ENCODE peak calls at places on chromosomes 16 and 17, in four cellular contexts. One of them, this sample, is unnamed.

GRCh38 chr16:86061318-86061695 is 162.3 kb downstream of the IRF8 start:
- DNase-seq in pancreas: peak
- DNase-seq in GM23248: no peak
- DNase-seq in keratinocyte: no peak
- DNase-seq in this sample: no peak

GRCh38 chr17:64024215-64024654 is 3.8 kb upstream of the ICAM2 start:
- DNase-seq in pancreas: no peak
- DNase-seq in GM23248: no peak
- DNase-seq in keratinocyte: no peak
- DNase-seq in this sample: no peak

GRCh38 chr16:67673712-67674580 is 7.3 kb downstream of the C16orf86 start:
- DNase-seq in pancreas: peak
- DNase-seq in GM23248: no peak
- DNase-seq in keratinocyte: no peak
- DNase-seq in this sample: no peak

GRCh38 chr17:64354824-64355535 is 35.7 kb downstream of the PECAM1 start:
- DNase-seq in pancreas: no peak
- DNase-seq in GM23248: peak
- DNase-seq in keratinocyte: no peak
- DNase-seq in this sample: no peak

GRCh38 chr16:11431915-11432465 is 86.7 kb downstream of the RMI2 start:
- DNase-seq in pancreas: no peak
- DNase-seq in GM23248: peak
- DNase-seq in keratinocyte: no peak
- DNase-seq in this sample: no peak

GRCh38 chr17:33509331-33509730 is 216.2 kb upstream of the ASIC2 start:
- DNase-seq in pancreas: no peak
- DNase-seq in GM23248: no peak
- DNase-seq in keratinocyte: no peak
- DNase-seq in this sample: no peak

GRCh38 chr17:69284646-69285045 is 42.3 kb downstream of the ABCA5 start:
- DNase-seq in pancreas: no peak
- DNase-seq in GM23248: no peak
- DNase-seq in keratinocyte: no peak
- DNase-seq in this sample: no peak

GRCh38 chr16:66369055-66369592 is 2.6 kb downstream of the CDH5 start:
- DNase-seq in pancreas: no peak
- DNase-seq in GM23248: peak
- DNase-seq in keratinocyte: no peak
- DNase-seq in this sample: no peak

GRCh38 chr16:1823821-1824220 is 2.8 kb downstream of the HAGH start:
- DNase-seq in pancreas: no peak
- DNase-seq in GM23248: no peak
- DNase-seq in keratinocyte: no peak
- DNase-seq in this sample: no peak

GRCh38 chr17:16121915-16122314 is 93.4 kb downstream of the NCOR1 start:
- DNase-seq in pancreas: no peak
- DNase-seq in GM23248: no peak
- DNase-seq in keratinocyte: no peak
- DNase-seq in this sample: peak
- H3K27ac ChIP-seq in pancreas: no peak
- H3K27ac ChIP-seq in GM23248: no peak
- H3K27ac ChIP-seq in keratinocyte: peak
- H3K27ac ChIP-seq in this sample: peak

GRCh38 chr16:57639172-57639571 is 10.7 kb downstream of the ADGRG1 start:
- DNase-seq in pancreas: peak
- DNase-seq in GM23248: no peak
- DNase-seq in keratinocyte: no peak
- DNase-seq in this sample: no peak
- H3K27ac ChIP-seq in pancreas: peak
- H3K27ac ChIP-seq in GM23248: no peak
- H3K27ac ChIP-seq in keratinocyte: no peak
- H3K27ac ChIP-seq in this sample: no peak

GRCh38 chr17:37694734-37695133 is 50.1 kb downstream of the HNF1B start:
- DNase-seq in pancreas: no peak
- DNase-seq in GM23248: no peak
- DNase-seq in keratinocyte: no peak
- DNase-seq in this sample: no peak
- H3K27ac ChIP-seq in pancreas: no peak
- H3K27ac ChIP-seq in GM23248: no peak
- H3K27ac ChIP-seq in keratinocyte: no peak
- H3K27ac ChIP-seq in this sample: no peak

DNA sequence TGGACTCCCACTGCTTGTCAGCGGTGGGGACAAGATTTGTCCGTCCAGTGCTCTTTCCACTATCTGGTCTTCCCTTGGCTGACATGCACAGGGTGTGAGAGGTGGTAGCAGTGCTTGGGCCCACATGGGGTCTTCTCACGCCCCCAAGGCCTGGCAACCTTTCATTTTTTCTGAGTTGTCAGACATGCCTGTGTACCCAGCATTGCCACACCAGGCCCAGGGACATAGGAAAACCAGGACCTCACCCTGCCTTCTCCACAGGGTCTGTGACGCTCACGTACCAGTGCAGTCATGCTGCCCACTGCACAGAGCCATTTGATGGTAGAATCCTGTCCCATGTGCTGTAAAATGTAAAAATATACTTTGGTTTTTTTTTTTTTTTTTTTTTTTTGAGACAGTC is 57.8 kb downstream of the B9D1 start:
- DNase-seq in pancreas: no peak
- DNase-seq in GM23248: no peak
- DNase-seq in keratinocyte: no peak
- DNase-seq in this sample: no peak
- H3K27ac ChIP-seq in pancreas: no peak
- H3K27ac ChIP-seq in GM23248: no peak
- H3K27ac ChIP-seq in keratinocyte: no peak
- H3K27ac ChIP-seq in this sample: no peak

GRCh38 chr16:87169509-87169985 is 147.6 kb downstream of the C16orf95 start:
- DNase-seq in pancreas: no peak
- DNase-seq in GM23248: peak
- DNase-seq in keratinocyte: no peak
- DNase-seq in this sample: no peak
- H3K27ac ChIP-seq in pancreas: no peak
- H3K27ac ChIP-seq in GM23248: no peak
- H3K27ac ChIP-seq in keratinocyte: no peak
- H3K27ac ChIP-seq in this sample: no peak

DNA sequence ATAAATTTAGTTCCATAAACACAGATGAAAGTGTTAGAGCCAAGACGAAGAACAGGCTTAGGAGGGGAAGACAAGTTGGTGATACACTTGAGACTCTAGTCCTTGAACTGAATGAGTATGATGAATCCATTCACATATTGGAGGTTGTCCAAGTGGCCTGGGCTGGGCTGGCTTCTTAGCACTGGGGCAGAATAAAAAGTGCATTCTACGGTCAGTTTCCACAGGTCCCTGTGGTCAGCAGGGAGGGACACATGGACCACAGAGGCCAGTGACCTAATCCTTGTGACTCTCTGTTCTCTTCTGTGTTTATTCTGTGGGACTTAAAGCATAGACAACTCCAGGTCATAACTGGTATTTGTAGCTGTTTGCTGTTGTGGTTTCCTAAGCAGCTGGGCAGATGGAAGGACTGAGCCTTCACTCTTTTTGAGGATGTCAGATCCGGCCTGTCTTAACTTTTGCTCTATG is 98.5 kb upstream of the SMIM36 start:
- DNase-seq in pancreas: no peak
- DNase-seq in GM23248: peak
- DNase-seq in keratinocyte: no peak
- DNase-seq in this sample: no peak
- H3K27ac ChIP-seq in pancreas: no peak
- H3K27ac ChIP-seq in GM23248: no peak
- H3K27ac ChIP-seq in keratinocyte: no peak
- H3K27ac ChIP-seq in this sample: no peak

This sample was measured in epithelial cell of prostate.